ENCODE peak calls at places on chromosomes 7 and 10, in seven cellular contexts. I is heart left ventricle, M is breast epithelium, T is PC-3, L is kidney epithelial cell, W is endodermal cell, E is AG09309. B is an unnamed sample.

GRCh38 chr7:28136885-28137284 is 43.7 kb downstream of the JAZF1 start:
- DNase-seq in M (no peak), W (no peak), L (no peak), T (no peak), I (no peak), E (no peak), B (no peak)

GRCh38 chr10:128487517-128487916 is 361.3 kb upstream of the MKI67 start:
- DNase-seq in I (no peak), W (no peak), E (no peak), M (no peak), L (no peak), T (no peak), B (no peak)

GRCh38 chr10:77105756-77106155 is 531.9 kb downstream of the KCNMA1 start:
- DNase-seq in T (no peak), W (no peak), L (no peak), E (peak), M (no peak), I (no peak), B (no peak)

GRCh38 chr7:32871624-32872371 is 19.8 kb downstream of the KBTBD2 start:
- DNase-seq in I (no peak), E (no peak), M (no peak), T (no peak), W (no peak), L (no peak), B (no peak)

GRCh38 chr10:124666494-124666893 is 77.7 kb downstream of the FAM53B start:
- DNase-seq in W (no peak), M (no peak), I (no peak), T (no peak), L (no peak), E (no peak), B (no peak)

GRCh38 chr7:102236592-102237287 is 49.9 kb upstream of the SH2B2 start:
- DNase-seq in M (no peak), E (no peak), L (peak), I (peak), T (peak), W (peak), B (peak)

GRCh38 chr10:99369126-99369525 is 40.0 kb downstream of the CNNM1 start:
- DNase-seq in E (no peak), I (no peak), T (no peak), M (no peak), W (no peak), L (no peak), B (no peak)

GRCh38 chr7:39272111-39272510 is 294.1 kb upstream of the YAE1 start:
- DNase-seq in T (no peak), M (no peak), L (no peak), I (no peak), W (peak), E (no peak), B (no peak)

GRCh38 chr10:79434816-79435215 is 10.6 kb downstream of the ZCCHC24 start:
- DNase-seq in T (peak), M (no peak), L (no peak), I (peak), E (no peak), W (no peak), B (no peak)

GRCh38 chr7:39219869-39220268 is 242.2 kb downstream of the POU6F2 start:
- DNase-seq in M (no peak), E (no peak), L (no peak), T (no peak), I (no peak), W (no peak), B (no peak)

DNA sequence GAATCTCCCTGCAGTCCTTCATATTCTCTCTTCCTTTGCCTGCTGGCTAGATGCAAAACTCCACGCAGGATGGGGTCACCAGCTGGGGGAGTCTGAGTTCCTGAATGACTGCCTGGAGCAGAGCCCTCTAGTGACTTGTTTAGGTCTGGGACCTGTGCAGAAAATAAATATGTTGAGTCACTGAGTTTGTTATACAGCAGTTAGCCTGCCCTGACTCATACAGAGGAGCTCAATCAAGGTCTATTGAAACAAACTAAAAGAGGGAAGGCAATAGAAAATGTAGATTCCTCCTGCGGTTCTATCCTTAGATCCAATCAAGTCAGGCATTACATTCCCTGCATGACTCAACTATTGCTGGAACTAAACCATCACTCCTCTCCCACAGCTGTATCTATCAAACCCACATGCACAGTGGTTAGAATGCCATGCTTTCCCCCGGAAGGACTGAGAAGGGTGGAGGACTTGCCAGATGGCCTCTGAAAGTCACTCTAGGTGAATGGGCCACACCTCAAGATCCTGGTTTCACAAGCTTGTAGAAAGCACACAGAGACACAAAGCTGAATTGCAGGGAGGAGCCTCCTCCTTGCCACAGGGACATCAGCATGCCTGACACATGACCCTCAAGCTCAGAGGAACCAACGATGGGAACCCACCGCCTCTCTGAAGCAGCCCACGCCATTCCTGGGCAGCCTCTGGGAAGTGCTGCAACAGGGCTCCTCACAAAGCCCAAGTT is 73.9 kb downstream of the SH3PXD2A start:
- DNase-seq in L (peak), W (no peak), M (no peak), E (peak), I (no peak), T (peak), B (no peak)
- TF ChIP-seq CTCF in L (peak), W (peak), M (no peak), E (peak), I (peak), T (peak), B (peak)

GRCh38 chr10:15370741-15371701 is at the start of gene FAM171A1:
- DNase-seq in L (no peak), I (peak), M (no peak), E (no peak), T (peak), W (peak), B (peak)
- TF ChIP-seq CTCF in L (no peak), I (peak), M (no peak), E (no peak), T (no peak), W (peak), B (peak)

DNA sequence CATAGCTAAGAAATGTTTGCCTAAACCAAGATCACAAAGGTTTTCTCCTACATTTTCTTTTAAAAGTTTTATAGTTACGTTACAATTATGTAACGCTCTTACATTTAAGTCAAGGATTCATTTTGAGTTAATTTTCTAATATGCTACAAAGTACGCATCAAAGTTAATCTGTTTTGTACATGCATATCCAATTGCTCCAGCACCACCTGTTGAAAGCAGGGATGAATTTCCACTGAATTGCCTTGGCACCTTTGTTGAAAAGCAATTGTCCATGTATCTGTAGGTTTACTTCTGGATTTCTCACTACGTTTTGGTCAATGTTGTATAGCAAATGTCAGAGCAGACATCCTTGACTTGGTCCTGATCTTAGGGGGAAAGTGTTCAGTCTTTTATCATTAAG is 59.6 kb downstream of the NEUROG3 start:
- DNase-seq in M (no peak), E (no peak), I (no peak), L (no peak), T (peak), W (no peak), B (no peak)
- TF ChIP-seq CTCF in M (no peak), E (no peak), I (no peak), L (no peak), T (peak), W (no peak), B (no peak)

DNA sequence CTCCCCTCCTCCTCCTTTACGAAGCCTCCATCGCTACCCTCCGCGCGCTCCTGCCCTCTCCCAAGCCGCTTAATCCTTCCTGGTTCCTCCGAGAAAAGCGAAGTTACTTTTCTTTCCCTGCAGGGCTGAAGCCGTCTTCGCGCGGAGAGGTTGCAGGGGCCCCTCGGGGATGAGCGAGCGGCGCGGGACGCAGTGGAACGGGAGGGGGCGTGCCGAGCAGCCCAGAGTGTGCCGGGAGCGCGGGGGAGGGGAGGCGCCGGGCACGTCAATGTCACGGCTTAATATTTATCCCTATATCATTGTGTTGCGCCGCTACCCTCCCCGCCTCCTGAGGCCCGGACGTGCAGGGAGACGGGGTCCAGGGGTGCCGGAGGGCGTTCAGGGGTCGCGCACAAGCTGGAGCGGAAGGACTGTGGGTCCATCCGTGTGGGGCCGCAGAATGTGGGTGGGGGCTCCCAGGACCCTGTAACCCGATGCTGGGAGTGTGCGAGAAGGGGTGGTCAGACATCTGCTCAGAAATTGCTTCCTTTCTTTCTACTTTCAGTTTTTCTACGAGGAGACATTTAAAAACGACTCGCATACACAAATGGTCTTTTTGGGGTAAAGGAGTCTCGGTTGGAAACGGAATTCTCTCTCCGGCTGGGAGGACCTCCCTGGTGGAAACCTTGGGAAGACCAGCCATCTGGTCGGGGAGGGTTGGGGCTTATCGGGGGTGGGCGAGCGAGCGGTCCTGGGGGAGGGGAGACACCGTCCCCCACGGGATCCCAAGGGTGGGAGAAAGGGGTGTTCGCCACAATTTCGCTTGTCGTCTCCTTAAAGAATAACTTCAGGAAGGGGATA is 2.4 kb downstream of the CDK6 start:
- DNase-seq in T (peak), I (peak), W (peak), M (peak), L (no peak), E (no peak), B (peak)
- TF ChIP-seq CTCF in T (peak), I (peak), W (peak), M (peak), L (peak), E (peak), B (peak)

DNA sequence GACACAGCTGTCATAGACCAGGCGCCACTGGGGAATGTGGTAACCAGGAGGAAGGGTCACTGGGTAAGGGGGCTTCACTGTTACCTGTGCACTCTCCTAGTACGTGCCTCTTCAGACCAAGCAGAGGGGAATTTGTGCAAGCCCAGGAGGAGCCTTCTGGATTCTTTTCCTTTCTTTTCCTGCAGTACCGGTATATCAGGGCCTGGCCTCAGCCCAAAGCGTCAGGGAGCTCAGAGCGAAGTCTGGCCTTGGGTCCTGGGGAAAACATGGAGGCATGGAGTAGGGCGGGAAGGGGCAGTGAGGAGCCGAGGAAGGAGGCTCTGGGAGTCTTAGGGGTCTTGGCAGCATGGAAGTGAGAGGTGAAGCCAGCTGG is 133.6 kb upstream of the GDF10 start:
- DNase-seq in L (no peak), T (no peak), E (no peak), I (no peak), M (no peak), W (no peak), B (no peak)
- TF ChIP-seq CTCF in L (no peak), T (no peak), E (no peak), I (no peak), M (no peak), W (no peak), B (no peak)

DNA sequence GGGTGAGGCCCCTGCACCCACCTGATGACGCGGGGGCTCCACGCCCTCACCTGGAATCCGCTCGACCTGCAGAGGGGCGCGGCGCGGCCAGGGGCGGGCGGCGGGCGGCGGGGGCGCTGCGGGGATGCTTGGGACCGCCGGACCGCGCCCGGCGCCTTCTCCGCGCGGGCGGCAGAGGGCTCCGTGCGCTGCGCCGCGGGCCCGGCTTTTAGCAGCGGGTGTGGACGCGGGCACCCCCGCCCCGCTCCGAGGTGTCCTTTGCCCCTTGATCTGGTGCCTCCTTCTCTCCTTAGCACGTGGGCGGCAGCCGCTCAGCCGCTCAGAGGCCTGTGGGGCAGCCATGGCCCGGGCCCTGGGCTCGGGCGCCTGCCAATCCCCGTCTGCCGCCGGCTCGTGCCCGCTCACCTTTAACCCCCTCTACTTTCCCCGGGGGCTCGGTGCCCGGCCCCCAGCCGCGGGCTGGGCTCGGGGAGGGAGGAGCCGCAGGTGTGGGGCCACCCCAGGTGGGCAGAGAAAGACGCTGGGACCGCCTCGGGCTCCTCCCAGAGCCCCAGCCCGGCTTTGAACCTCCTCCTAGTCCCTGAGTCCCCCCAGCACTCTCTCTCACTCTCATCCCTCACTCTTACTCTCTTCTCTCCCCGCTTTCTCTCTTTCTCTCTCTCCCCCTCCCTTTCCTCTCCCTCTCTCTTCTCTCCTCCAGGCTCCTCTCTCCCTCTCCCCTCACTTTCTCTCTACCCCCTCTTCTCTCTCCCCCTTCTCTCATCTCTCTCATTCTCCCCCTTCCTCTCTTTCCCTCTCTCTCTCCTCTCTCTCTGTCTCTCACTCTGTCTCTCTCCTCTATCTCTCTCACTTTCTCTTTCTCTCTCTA is 19.7 kb upstream of the VPS37D start:
- DNase-seq in I (no peak), W (peak), M (no peak), E (no peak), T (peak), L (no peak), B (no peak)
- TF ChIP-seq CTCF in I (peak), W (no peak), M (no peak), E (no peak), T (peak), L (no peak), B (peak)

GRCh38 chr7:87059525-87060287 is at the start of gene ELAPOR2:
- DNase-seq in E (no peak), I (peak), T (peak), L (no peak), W (peak), M (peak), B (peak)
- TF ChIP-seq CTCF in E (no peak), I (peak), T (peak), L (peak), W (peak), M (peak), B (peak)

DNA sequence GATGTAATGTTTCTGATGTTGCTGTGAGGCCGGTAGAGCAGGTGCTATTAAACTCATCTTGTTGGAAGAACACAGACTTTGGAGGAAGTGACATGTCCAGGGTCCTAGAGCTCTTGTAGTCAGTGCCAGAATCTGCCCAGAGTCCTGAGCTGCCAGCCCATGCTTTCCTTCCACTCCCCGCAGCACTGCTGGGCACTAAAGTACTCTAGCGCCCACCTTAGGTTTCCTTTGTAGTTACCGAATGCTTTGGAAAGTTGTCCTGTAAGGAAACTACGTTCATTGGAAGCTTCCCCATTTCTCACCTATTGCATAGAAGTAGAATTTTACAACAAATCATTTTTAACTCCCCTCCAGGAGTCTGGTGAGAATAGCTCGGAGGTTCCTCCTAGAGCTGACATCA is 11.0 kb downstream of the ZNF862 start:
- DNase-seq in I (no peak), E (no peak), L (no peak), M (no peak), T (no peak), W (peak), B (no peak)
- TF ChIP-seq CTCF in I (no peak), E (no peak), L (no peak), M (no peak), T (peak), W (peak), B (peak)

GRCh38 chr10:75853085-75853484 is 421.7 kb downstream of the LRMDA start:
- DNase-seq in T (peak), I (no peak), L (no peak), W (no peak), E (no peak), M (no peak), B (no peak)
- TF ChIP-seq CTCF in T (peak), I (peak), L (peak), W (peak), E (peak), M (no peak), B (no peak)

DNA sequence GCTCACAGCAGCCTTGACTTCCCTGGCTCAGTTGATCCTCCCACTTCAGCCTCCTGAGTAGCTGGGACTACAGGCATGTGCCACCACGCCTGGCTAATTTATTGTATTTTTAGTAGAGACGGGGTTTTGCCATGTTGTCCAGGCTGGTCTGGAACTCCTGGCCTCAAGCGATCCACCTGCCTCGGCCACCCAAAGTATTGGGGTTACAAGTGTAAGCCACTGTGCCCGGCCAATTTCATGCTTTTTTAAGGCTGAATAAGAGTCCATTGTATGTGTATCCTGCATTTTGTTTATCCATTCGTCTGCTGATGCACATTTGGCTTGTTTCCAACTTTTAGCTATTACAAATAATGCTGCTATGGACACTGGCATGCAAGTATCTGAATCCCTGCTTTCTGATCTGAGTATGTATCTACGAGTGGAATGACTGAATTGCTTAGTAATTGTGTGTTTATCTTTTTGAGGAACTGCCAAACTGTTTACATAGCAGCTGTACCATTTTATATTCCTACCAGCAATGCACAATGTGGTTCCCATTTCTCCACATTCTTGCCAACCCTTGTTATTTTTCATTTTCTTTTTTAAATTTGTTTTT is 37.3 kb upstream of the TPST1 start:
- DNase-seq in I (no peak), T (peak), E (peak), L (no peak), W (no peak), M (no peak), B (no peak)
- TF ChIP-seq CTCF in I (no peak), T (no peak), E (no peak), L (no peak), W (no peak), M (no peak), B (no peak)